ENCODE peak calls at places on chromosomes 3 and 15, in five cellular contexts. One of them, this sample, is unnamed.

GRCh38 chr3:39639344-39640236 is 169.8 kb upstream of the MYRIP start:
- DNase-seq in fibroblast of lung: peak; percentile 98
- DNase-seq in osteocyte: no peak
- DNase-seq in dorsolateral prefrontal cortex: no peak
- DNase-seq in lower leg skin: no peak
- DNase-seq in this sample: no peak

GRCh38 chr15:92806763-92807162 is 93.4 kb upstream of the CHD2 start:
- DNase-seq in fibroblast of lung: no peak
- DNase-seq in osteocyte: no peak
- DNase-seq in dorsolateral prefrontal cortex: no peak
- DNase-seq in lower leg skin: no peak
- DNase-seq in this sample: no peak

GRCh38 chr3:138257986-138258385 is 70.9 kb downstream of the ARMC8 start:
- DNase-seq in fibroblast of lung: no peak
- DNase-seq in osteocyte: no peak
- DNase-seq in dorsolateral prefrontal cortex: no peak
- DNase-seq in lower leg skin: no peak
- DNase-seq in this sample: no peak

GRCh38 chr3:186931487-186932280 is 1.4 kb downstream of the ST6GAL1 start:
- DNase-seq in fibroblast of lung: peak; percentile 52
- DNase-seq in osteocyte: no peak
- DNase-seq in dorsolateral prefrontal cortex: peak; percentile 58
- DNase-seq in lower leg skin: peak; percentile 88
- DNase-seq in this sample: no peak

GRCh38 chr15:37220949-37221670 is 120.8 kb upstream of the MEIS2 start:
- DNase-seq in fibroblast of lung: no peak
- DNase-seq in osteocyte: no peak
- DNase-seq in dorsolateral prefrontal cortex: no peak
- DNase-seq in lower leg skin: no peak
- DNase-seq in this sample: no peak

GRCh38 chr3:191441687-191442086 is 19.3 kb upstream of the PYDC2 start:
- DNase-seq in fibroblast of lung: no peak
- DNase-seq in osteocyte: no peak
- DNase-seq in dorsolateral prefrontal cortex: no peak
- DNase-seq in lower leg skin: no peak
- DNase-seq in this sample: no peak

GRCh38 chr15:31150732-31151212 is 49.2 kb upstream of the TRPM1 start:
- DNase-seq in fibroblast of lung: no peak
- DNase-seq in osteocyte: no peak
- DNase-seq in dorsolateral prefrontal cortex: no peak
- DNase-seq in lower leg skin: peak; percentile 72
- DNase-seq in this sample: no peak

GRCh38 chr3:78906245-78906644 is 861.6 kb downstream of the ROBO1 start:
- DNase-seq in fibroblast of lung: no peak
- DNase-seq in osteocyte: no peak
- DNase-seq in dorsolateral prefrontal cortex: no peak
- DNase-seq in lower leg skin: no peak
- DNase-seq in this sample: no peak

GRCh38 chr15:78914027-78914764 is 30.6 kb downstream of the CTSH start:
- DNase-seq in fibroblast of lung: peak; percentile 23
- DNase-seq in osteocyte: peak; percentile 64
- DNase-seq in dorsolateral prefrontal cortex: peak; percentile 35
- DNase-seq in lower leg skin: peak; percentile 92
- DNase-seq in this sample: peak; percentile 40

GRCh38 chr3:194034556-194035336 is 101.2 kb upstream of the HES1 start:
- DNase-seq in fibroblast of lung: no peak
- DNase-seq in osteocyte: no peak
- DNase-seq in dorsolateral prefrontal cortex: no peak
- DNase-seq in lower leg skin: no peak
- DNase-seq in this sample: no peak

GRCh38 chr3:152403632-152404066 is 134.9 kb downstream of the MBNL1 start:
- DNase-seq in fibroblast of lung: peak; percentile 45
- DNase-seq in osteocyte: no peak
- DNase-seq in dorsolateral prefrontal cortex: no peak
- DNase-seq in lower leg skin: peak; percentile 89
- DNase-seq in this sample: no peak

GRCh38 chr3:103803787-103804186 is 1369.0 kb downstream of the ZPLD1 start:
- DNase-seq in fibroblast of lung: no peak
- DNase-seq in osteocyte: no peak
- DNase-seq in dorsolateral prefrontal cortex: no peak
- DNase-seq in lower leg skin: no peak
- DNase-seq in this sample: no peak

GRCh38 chr15:95498956-95499355 is 831.5 kb upstream of the NR2F2 start:
- DNase-seq in fibroblast of lung: no peak
- DNase-seq in osteocyte: no peak
- DNase-seq in dorsolateral prefrontal cortex: no peak
- DNase-seq in lower leg skin: no peak
- DNase-seq in this sample: no peak

GRCh38 chr3:175837962-175838361 is 978.8 kb downstream of the NAALADL2 start:
- DNase-seq in fibroblast of lung: no peak
- DNase-seq in osteocyte: no peak
- DNase-seq in dorsolateral prefrontal cortex: no peak
- DNase-seq in lower leg skin: no peak
- DNase-seq in this sample: no peak

GRCh38 chr3:31145062-31145461 is 250.6 kb upstream of the GADL1 start:
- DNase-seq in fibroblast of lung: no peak
- DNase-seq in osteocyte: no peak
- DNase-seq in dorsolateral prefrontal cortex: no peak
- DNase-seq in lower leg skin: no peak
- DNase-seq in this sample: no peak

GRCh38 chr3:188594137-188594536 is 440.2 kb downstream of the LPP start:
- DNase-seq in fibroblast of lung: peak; percentile 98
- DNase-seq in osteocyte: no peak
- DNase-seq in dorsolateral prefrontal cortex: no peak
- DNase-seq in lower leg skin: no peak
- DNase-seq in this sample: no peak

GRCh38 chr3:106004137-106004600 is 135.4 kb upstream of the CBLB start:
- DNase-seq in fibroblast of lung: peak; percentile 91
- DNase-seq in osteocyte: no peak
- DNase-seq in dorsolateral prefrontal cortex: no peak
- DNase-seq in lower leg skin: no peak
- DNase-seq in this sample: no peak

GRCh38 chr3:189099505-189100290 is 72.1 kb upstream of the TPRG1 start:
- DNase-seq in fibroblast of lung: no peak
- DNase-seq in osteocyte: no peak
- DNase-seq in dorsolateral prefrontal cortex: no peak
- DNase-seq in lower leg skin: peak; percentile 85
- DNase-seq in this sample: no peak

GRCh38 chr3:53384465-53385277 is 37.3 kb upstream of the DCP1A start:
- DNase-seq in fibroblast of lung: no peak
- DNase-seq in osteocyte: no peak
- DNase-seq in dorsolateral prefrontal cortex: no peak
- DNase-seq in lower leg skin: no peak
- DNase-seq in this sample: no peak

GRCh38 chr15:44265757-44266156 is 22.8 kb upstream of the GOLM2 start:
- DNase-seq in fibroblast of lung: no peak
- DNase-seq in osteocyte: no peak
- DNase-seq in dorsolateral prefrontal cortex: no peak
- DNase-seq in lower leg skin: no peak
- DNase-seq in this sample: no peak
- TF ChIP-seq CTCF in fibroblast of lung: no peak
- TF ChIP-seq CTCF in osteocyte: peak; percentile 22
- TF ChIP-seq CTCF in dorsolateral prefrontal cortex: no peak
- TF ChIP-seq CTCF in lower leg skin: no peak
- TF ChIP-seq CTCF in this sample: no peak

DNA sequence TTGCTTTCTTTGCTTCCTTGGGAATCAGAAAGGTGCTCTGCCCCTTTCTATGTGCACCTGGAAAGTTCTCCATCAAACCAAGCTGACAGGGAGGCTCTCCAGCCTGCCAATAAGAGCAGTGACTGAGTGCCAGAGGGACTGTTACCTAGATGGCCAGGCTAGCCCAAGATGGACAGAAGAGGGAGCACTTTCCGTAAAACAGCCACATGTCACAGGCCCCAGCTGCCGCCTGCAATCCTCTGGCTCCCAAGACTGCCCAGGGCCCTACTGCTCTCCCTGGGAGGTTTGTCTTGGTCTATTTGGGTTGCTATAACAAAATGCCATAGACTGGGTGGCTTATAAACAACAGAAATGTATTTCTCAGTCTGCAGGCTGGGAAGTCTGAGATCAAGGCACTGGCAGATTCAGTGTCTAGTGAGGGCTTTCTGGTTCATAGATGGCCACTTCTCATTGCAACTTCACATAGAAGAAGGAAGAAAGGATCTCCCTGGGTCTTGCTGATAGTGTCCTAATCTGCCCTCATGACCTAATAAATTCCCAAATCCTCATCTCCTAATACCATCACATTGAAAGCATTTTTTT is 72.3 kb downstream of the TAMM41 start:
- DNase-seq in fibroblast of lung: peak; percentile 29
- DNase-seq in osteocyte: no peak
- DNase-seq in dorsolateral prefrontal cortex: peak; percentile 13
- DNase-seq in lower leg skin: peak; percentile 83
- DNase-seq in this sample: no peak
- TF ChIP-seq CTCF in fibroblast of lung: peak; percentile 68
- TF ChIP-seq CTCF in osteocyte: peak; percentile 63
- TF ChIP-seq CTCF in dorsolateral prefrontal cortex: peak; percentile 39
- TF ChIP-seq CTCF in lower leg skin: no peak
- TF ChIP-seq CTCF in this sample: peak; percentile 71

GRCh38 chr3:148720873-148721272 is 23.2 kb downstream of the AGTR1 start:
- DNase-seq in fibroblast of lung: no peak
- DNase-seq in osteocyte: no peak
- DNase-seq in dorsolateral prefrontal cortex: no peak
- DNase-seq in lower leg skin: no peak
- DNase-seq in this sample: no peak

GRCh38 chr3:148717918-148718317 is 20.2 kb downstream of the AGTR1 start:
- DNase-seq in fibroblast of lung: no peak
- DNase-seq in osteocyte: no peak
- DNase-seq in dorsolateral prefrontal cortex: no peak
- DNase-seq in lower leg skin: no peak
- DNase-seq in this sample: no peak

GRCh38 chr3:148716657-148717056 is 19.0 kb downstream of the AGTR1 start:
- DNase-seq in fibroblast of lung: no peak
- DNase-seq in osteocyte: no peak
- DNase-seq in dorsolateral prefrontal cortex: no peak
- DNase-seq in lower leg skin: no peak
- DNase-seq in this sample: no peak

GRCh38 chr3:148723591-148723990 is 25.9 kb downstream of the AGTR1 start:
- DNase-seq in fibroblast of lung: peak; percentile 94
- DNase-seq in osteocyte: no peak
- DNase-seq in dorsolateral prefrontal cortex: no peak
- DNase-seq in lower leg skin: no peak
- DNase-seq in this sample: no peak

GRCh38 chr3:148718982-148719862 is 21.5 kb downstream of the AGTR1 start:
- DNase-seq in fibroblast of lung: no peak
- DNase-seq in osteocyte: no peak
- DNase-seq in dorsolateral prefrontal cortex: no peak
- DNase-seq in lower leg skin: no peak
- DNase-seq in this sample: no peak
- TF ChIP-seq CTCF in fibroblast of lung: peak; percentile 64
- TF ChIP-seq CTCF in osteocyte: peak; percentile 72
- TF ChIP-seq CTCF in dorsolateral prefrontal cortex: peak; percentile 29
- TF ChIP-seq CTCF in lower leg skin: no peak
- TF ChIP-seq CTCF in this sample: peak; percentile 66

GRCh38 chr15:90309050-90309449 is 43.0 kb upstream of the ZNF774 start:
- DNase-seq in fibroblast of lung: no peak
- DNase-seq in osteocyte: peak; percentile 36
- DNase-seq in dorsolateral prefrontal cortex: no peak
- DNase-seq in lower leg skin: no peak
- DNase-seq in this sample: no peak

GRCh38 chr15:90301901-90302300 is 36.4 kb downstream of the NGRN start:
- DNase-seq in fibroblast of lung: no peak
- DNase-seq in osteocyte: peak; percentile 32
- DNase-seq in dorsolateral prefrontal cortex: no peak
- DNase-seq in lower leg skin: no peak
- DNase-seq in this sample: no peak

GRCh38 chr15:90307661-90308060 is 42.2 kb downstream of the NGRN start:
- DNase-seq in fibroblast of lung: no peak
- DNase-seq in osteocyte: peak; percentile 69
- DNase-seq in dorsolateral prefrontal cortex: no peak
- DNase-seq in lower leg skin: peak; percentile 73
- DNase-seq in this sample: no peak

GRCh38 chr15:90305932-90306331 is 40.5 kb downstream of the NGRN start:
- DNase-seq in fibroblast of lung: no peak
- DNase-seq in osteocyte: peak; percentile 7
- DNase-seq in dorsolateral prefrontal cortex: no peak
- DNase-seq in lower leg skin: no peak
- DNase-seq in this sample: no peak

DNA sequence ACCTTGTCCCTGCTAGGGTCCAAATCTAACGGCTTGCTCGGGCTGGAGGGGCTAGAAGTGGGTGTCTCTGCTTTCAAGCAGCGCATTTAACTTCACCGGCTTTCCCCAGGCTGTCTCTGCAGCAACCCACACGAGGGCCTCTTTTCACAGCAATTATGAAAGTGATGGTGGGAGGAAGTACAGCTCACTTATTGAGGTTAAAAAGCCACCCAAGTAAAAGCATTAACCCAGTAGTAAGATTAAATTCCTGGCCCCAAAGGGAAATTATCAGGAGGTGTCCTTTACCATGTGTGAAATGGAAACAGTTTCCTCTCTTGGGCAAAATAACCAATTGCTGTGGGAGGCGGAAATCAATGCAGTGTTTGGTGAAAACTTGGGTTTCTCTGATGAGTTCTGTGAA is 41.1 kb downstream of the NGRN start:
- DNase-seq in fibroblast of lung: no peak
- DNase-seq in osteocyte: peak; percentile 21
- DNase-seq in dorsolateral prefrontal cortex: no peak
- DNase-seq in lower leg skin: peak; percentile 52
- DNase-seq in this sample: no peak
- TF ChIP-seq CTCF in fibroblast of lung: no peak
- TF ChIP-seq CTCF in osteocyte: no peak
- TF ChIP-seq CTCF in dorsolateral prefrontal cortex: no peak
- TF ChIP-seq CTCF in lower leg skin: no peak
- TF ChIP-seq CTCF in this sample: no peak

GRCh38 chr3:62379206-62379834 is 6.0 kb upstream of the FEZF2 start:
- DNase-seq in fibroblast of lung: no peak
- DNase-seq in osteocyte: no peak
- DNase-seq in dorsolateral prefrontal cortex: no peak
- DNase-seq in lower leg skin: no peak
- DNase-seq in this sample: no peak
- TF ChIP-seq CTCF in fibroblast of lung: no peak
- TF ChIP-seq CTCF in osteocyte: no peak
- TF ChIP-seq CTCF in dorsolateral prefrontal cortex: no peak
- TF ChIP-seq CTCF in lower leg skin: no peak
- TF ChIP-seq CTCF in this sample: no peak

GRCh38 chr3:171715155-171715554 is 95.1 kb downstream of the PLD1 start:
- DNase-seq in fibroblast of lung: no peak
- DNase-seq in osteocyte: no peak
- DNase-seq in dorsolateral prefrontal cortex: no peak
- DNase-seq in lower leg skin: no peak
- DNase-seq in this sample: no peak
- TF ChIP-seq CTCF in fibroblast of lung: no peak
- TF ChIP-seq CTCF in osteocyte: no peak
- TF ChIP-seq CTCF in dorsolateral prefrontal cortex: no peak
- TF ChIP-seq CTCF in lower leg skin: no peak
- TF ChIP-seq CTCF in this sample: no peak

GRCh38 chr3:44415421-44415820 is 62.0 kb downstream of the ZNF445 start:
- DNase-seq in fibroblast of lung: no peak
- DNase-seq in osteocyte: peak; percentile 73
- DNase-seq in dorsolateral prefrontal cortex: no peak
- DNase-seq in lower leg skin: no peak
- DNase-seq in this sample: peak; percentile 48

GRCh38 chr3:44411031-44411645 is 66.3 kb downstream of the ZNF445 start:
- DNase-seq in fibroblast of lung: no peak
- DNase-seq in osteocyte: peak; percentile 83
- DNase-seq in dorsolateral prefrontal cortex: no peak
- DNase-seq in lower leg skin: peak; percentile 79
- DNase-seq in this sample: no peak

GRCh38 chr3:44414517-44415090 is 62.9 kb downstream of the ZNF445 start:
- DNase-seq in fibroblast of lung: no peak
- DNase-seq in osteocyte: no peak
- DNase-seq in dorsolateral prefrontal cortex: no peak
- DNase-seq in lower leg skin: no peak
- DNase-seq in this sample: peak; percentile 51

GRCh38 chr3:44412365-44412764 is 65.1 kb downstream of the ZNF445 start:
- DNase-seq in fibroblast of lung: no peak
- DNase-seq in osteocyte: peak; percentile 48
- DNase-seq in dorsolateral prefrontal cortex: no peak
- DNase-seq in lower leg skin: no peak
- DNase-seq in this sample: peak; percentile 56

GRCh38 chr3:44409640-44410410 is 67.6 kb downstream of the ZNF445 start:
- DNase-seq in fibroblast of lung: no peak
- DNase-seq in osteocyte: peak; percentile 70
- DNase-seq in dorsolateral prefrontal cortex: no peak
- DNase-seq in lower leg skin: peak; percentile 74
- DNase-seq in this sample: peak; percentile 39
- TF ChIP-seq CTCF in fibroblast of lung: no peak
- TF ChIP-seq CTCF in osteocyte: no peak
- TF ChIP-seq CTCF in dorsolateral prefrontal cortex: no peak
- TF ChIP-seq CTCF in lower leg skin: no peak
- TF ChIP-seq CTCF in this sample: no peak

This sample was measured in type B pancreatic cell.